ENCODE peak calls at places on chromosomes 6 and 20, in nine cellular contexts. P, N, A, U, L, T, Q, O and B are unnamed samples.

GRCh38 chr20:23702021-23702420 is 13.2 kb upstream of the CST4 start:
- DNase-seq in P (no peak), N (no peak), A (no peak), U (no peak), L (no peak), T (no peak), Q (no peak), O (no peak), B (no peak)

GRCh38 chr6:56403663-56404200 is 156.4 kb upstream of the COL21A1 start:
- DNase-seq in P (no peak), N (no peak), A (no peak), U (no peak), L (no peak), T (no peak), Q (no peak), O (no peak), B (no peak)

GRCh38 chr6:35359744-35360348 is 17.5 kb downstream of the PPARD start:
- DNase-seq in P (no peak), N (peak), A (no peak), U (no peak), L (no peak), T (no peak), Q (no peak), O (no peak), B (peak)

GRCh38 chr6:76221525-76221924 is 149.1 kb upstream of the IMPG1 start:
- DNase-seq in P (no peak), N (no peak), A (no peak), U (no peak), L (no peak), T (no peak), Q (no peak), O (no peak), B (no peak)

GRCh38 chr6:45647341-45648138 is 269.8 kb upstream of the SUPT3H start:
- DNase-seq in P (no peak), N (no peak), A (peak), U (no peak), L (no peak), T (no peak), Q (no peak), O (no peak), B (peak)

GRCh38 chr6:39088331-39088730 is 26.7 kb downstream of the SAYSD1 start:
- DNase-seq in P (no peak), N (peak), A (peak), U (no peak), L (no peak), T (no peak), Q (no peak), O (peak), B (peak)

GRCh38 chr6:40947876-40948514 is 91.0 kb downstream of the UNC5CL start:
- DNase-seq in P (no peak), N (no peak), A (peak), U (no peak), L (no peak), T (no peak), Q (no peak), O (no peak), B (peak)

GRCh38 chr6:7617954-7618764 is 28.2 kb downstream of the SNRNP48 start:
- DNase-seq in P (peak), N (no peak), A (peak), U (no peak), L (no peak), T (no peak), Q (no peak), O (no peak), B (peak)

GRCh38 chr6:73263570-73263909 is 544 bp upstream of the KHDC1 start:
- DNase-seq in P (no peak), N (no peak), A (no peak), U (no peak), L (no peak), T (no peak), Q (no peak), O (no peak), B (peak)

GRCh38 chr20:40160151-40160550 is 528.9 kb downstream of the MAFB start:
- DNase-seq in P (no peak), N (no peak), A (peak), U (no peak), L (no peak), T (no peak), Q (peak), O (peak), B (peak)

GRCh38 chr6:69105288-69105687 is 470.2 kb downstream of the ADGRB3 start:
- DNase-seq in P (no peak), N (no peak), A (no peak), U (no peak), L (no peak), T (no peak), Q (no peak), O (no peak), B (no peak)

GRCh38 chr6:41638002-41638800 is at the start of gene MDFI:
- DNase-seq in P (no peak), N (no peak), A (peak), U (no peak), L (no peak), T (no peak), Q (no peak), O (peak), B (no peak)

GRCh38 chr20:57479196-57479595 is 45.7 kb downstream of the CTCFL start:
- DNase-seq in P (no peak), N (peak), A (no peak), U (no peak), L (no peak), T (no peak), Q (no peak), O (no peak), B (no peak)

GRCh38 chr20:50295345-50295744 is 104.7 kb downstream of the CEBPB start:
- DNase-seq in P (no peak), N (no peak), A (no peak), U (no peak), L (no peak), T (no peak), Q (no peak), O (no peak), B (no peak)

GRCh38 chr6:108134213-108134973 is 31.4 kb upstream of the NR2E1 start:
- DNase-seq in P (no peak), N (no peak), A (no peak), U (no peak), L (no peak), T (no peak), Q (no peak), O (no peak), B (no peak)

GRCh38 chr20:17671565-17671964 is 10.5 kb downstream of the RRBP1 start:
- DNase-seq in P (no peak), N (no peak), A (no peak), U (no peak), L (no peak), T (no peak), Q (no peak), O (no peak), B (no peak)

GRCh38 chr20:14062786-14063185 is 67.5 kb downstream of the MACROD2 start:
- DNase-seq in P (no peak), N (no peak), A (no peak), U (no peak), L (no peak), T (no peak), Q (no peak), O (no peak), B (peak)

GRCh38 chr6:3022765-3023662 is 23.3 kb downstream of the NQO2 start:
- DNase-seq in P (no peak), N (no peak), A (peak), U (no peak), L (peak), T (no peak), Q (peak), O (no peak), B (peak)

GRCh38 chr6:145525038-145525437 is 210.3 kb downstream of the EPM2A start:
- DNase-seq in P (no peak), N (no peak), A (no peak), U (no peak), L (no peak), T (no peak), Q (no peak), O (no peak), B (no peak)

GRCh38 chr6:108609276-108609769 is 48.6 kb downstream of the FOXO3 start:
- DNase-seq in P (no peak), N (no peak), A (no peak), U (no peak), L (no peak), T (no peak), Q (no peak), O (no peak), B (peak)

GRCh38 chr6:2973656-2974055 is 2.3 kb upstream of the SERPINB6 start:
- DNase-seq in P (no peak), N (no peak), A (no peak), U (no peak), L (no peak), T (no peak), Q (no peak), O (no peak), B (peak)

GRCh38 chr6:43933111-43933885 is 163.3 kb downstream of the VEGFA start:
- DNase-seq in P (no peak), N (peak), A (no peak), U (no peak), L (no peak), T (no peak), Q (no peak), O (no peak), B (no peak)

GRCh38 chr20:57716202-57716601 is 6.4 kb upstream of the PMEPA1 start:
- DNase-seq in P (no peak), N (no peak), A (no peak), U (no peak), L (no peak), T (no peak), Q (no peak), O (no peak), B (peak)

GRCh38 chr6:125791151-125791819 is 525 bp downstream of the NCOA7 start:
- DNase-seq in P (no peak), N (peak), A (peak), U (no peak), L (no peak), T (peak), Q (peak), O (no peak), B (peak)

GRCh38 chr6:152637422-152638047 is 373 bp upstream of the SYNE1 start:
- DNase-seq in P (no peak), N (no peak), A (no peak), U (no peak), L (no peak), T (no peak), Q (no peak), O (no peak), B (peak)

GRCh38 chr6:42914546-42914945 is 1.3 kb upstream of the PTCRA start:
- DNase-seq in P (no peak), N (no peak), A (no peak), U (no peak), L (no peak), T (no peak), Q (no peak), O (no peak), B (no peak)

GRCh38 chr6:107732461-107732860 is 91.7 kb downstream of the SCML4 start:
- DNase-seq in P (no peak), N (no peak), A (no peak), U (no peak), L (no peak), T (no peak), Q (no peak), O (no peak), B (no peak)

GRCh38 chr6:137188855-137189254 is 15.4 kb upstream of the IL22RA2 start:
- DNase-seq in P (no peak), N (no peak), A (peak), U (no peak), L (no peak), T (no peak), Q (no peak), O (no peak), B (peak)

GRCh38 chr6:167776906-167777645 is 49.6 kb upstream of the AFDN start:
- DNase-seq in P (no peak), N (no peak), A (no peak), U (no peak), L (no peak), T (no peak), Q (no peak), O (no peak), B (no peak)

GRCh38 chr20:7841967-7842301 is 98.3 kb downstream of the HAO1 start:
- DNase-seq in P (no peak), N (no peak), A (peak), U (no peak), L (no peak), T (no peak), Q (no peak), O (no peak), B (peak)